ENCODE peak calls at places on chromosomes 16 and 17, in four cellular contexts. Y is GM10248, E is astrocyte of the spinal cord, W is lower lobe of right lung. M is an unnamed sample.
A peak's percentile ranks its signal among the peaks of the same experiment; 100 is the strongest.

GRCh38 chr17:81821147-81821546 is 11.9 kb downstream of the MCRIP1 start:
- DNase-seq in Y (no peak), E (no peak), W (no peak), M (no peak)

GRCh38 chr17:13702266-13702665 is 100.5 kb upstream of the HS3ST3A1 start:
- DNase-seq in Y (no peak), E (peak; percentile 56), W (no peak), M (no peak)

GRCh38 chr17:33369876-33370275 is 76.8 kb upstream of the ASIC2 start:
- DNase-seq in Y (no peak), E (no peak), W (no peak), M (no peak)

GRCh38 chr17:13736915-13737314 is 135.2 kb upstream of the HS3ST3A1 start:
- DNase-seq in Y (no peak), E (no peak), W (no peak), M (no peak)

GRCh38 chr17:78129385-78130079 is 977 bp upstream of the TMC6 start:
- DNase-seq in Y (no peak), E (no peak), W (no peak), M (peak; percentile 43)

GRCh38 chr16:8952281-8952751 is 11.4 kb downstream of the USP7 start:
- DNase-seq in Y (no peak), E (no peak), W (no peak), M (no peak)

GRCh38 chr16:381788-382717 is at the start of gene PGAP6:
- DNase-seq in Y (peak; percentile 94), E (no peak), W (peak; percentile 72), M (peak; percentile 73)

GRCh38 chr16:65523258-65523950 is 401.5 kb upstream of the CDH11 start:
- DNase-seq in Y (no peak), E (no peak), W (no peak), M (no peak)

GRCh38 chr16:22898874-22899348 is 84.9 kb downstream of the HS3ST2 start:
- DNase-seq in Y (peak; percentile 28), E (peak; percentile 56), W (peak; percentile 67), M (no peak)

GRCh38 chr16:5865231-5865630 is 767.6 kb upstream of the EEF2KMT start:
- DNase-seq in Y (no peak), E (peak; percentile 77), W (no peak), M (no peak)

GRCh38 chr17:74337834-74338500 is 11.9 kb downstream of the KIF19 start:
- DNase-seq in Y (no peak), E (no peak), W (no peak), M (no peak)

GRCh38 chr16:81598083-81598482 is 153.5 kb downstream of the CMIP start:
- DNase-seq in Y (no peak), E (no peak), W (no peak), M (no peak)

GRCh38 chr17:42182927-42183734 is 2.1 kb downstream of the HCRT start:
- DNase-seq in Y (no peak), E (peak; percentile 12), W (no peak), M (no peak)

GRCh38 chr17:869067-869466 is 86.9 kb downstream of the MRM3 start:
- DNase-seq in Y (no peak), E (no peak), W (no peak), M (no peak)

GRCh38 chr17:10756146-10756545 is 26.3 kb upstream of the TMEM220 start:
- DNase-seq in Y (no peak), E (no peak), W (no peak), M (no peak)

GRCh38 chr16:16092925-16093624 is 130.2 kb downstream of the ABCC6 start:
- DNase-seq in Y (no peak), E (peak; percentile 29), W (no peak), M (no peak)

GRCh38 chr16:61858996-61859395 is 177.2 kb downstream of the CDH8 start:
- DNase-seq in Y (no peak), E (peak; percentile 30), W (no peak), M (no peak)

GRCh38 chr17:28901866-28902818 is 737 bp downstream of the DHRS13 start:
- DNase-seq in Y (peak; percentile 48), E (no peak), W (peak; percentile 67), M (no peak)

GRCh38 chr16:11180489-11180888 is 75.5 kb downstream of the SOCS1 start:
- DNase-seq in Y (peak; percentile 71), E (no peak), W (peak; percentile 70), M (no peak)

GRCh38 chr16:84820305-84820684 is 510 bp downstream of the CRISPLD2 start:
- DNase-seq in Y (no peak), E (no peak), W (no peak), M (no peak)

GRCh38 chr16:75379911-75380847 is 53.1 kb downstream of the CFDP1 start:
- DNase-seq in Y (peak; percentile 64), E (no peak), W (peak; percentile 54), M (peak; percentile 37)

GRCh38 chr17:35359396-35359795 is 14.0 kb downstream of the SLFN11 start:
- DNase-seq in Y (no peak), E (no peak), W (no peak), M (no peak)

GRCh38 chr16:457732-458400 is 32.4 kb downstream of the RAB11FIP3 start:
- DNase-seq in Y (no peak), E (no peak), W (no peak), M (no peak)

GRCh38 chr16:23999663-24000062 is 163.9 kb downstream of the PRKCB start:
- DNase-seq in Y (peak; percentile 42), E (no peak), W (no peak), M (no peak)

GRCh38 chr16:22635345-22635744 is 124.7 kb downstream of the NPIPB5 start:
- DNase-seq in Y (no peak), E (no peak), W (no peak), M (no peak)

GRCh38 chr17:2954898-2955445 is 108.4 kb downstream of the OR1D5 start:
- DNase-seq in Y (no peak), E (peak; percentile 91), W (no peak), M (no peak)

GRCh38 chr17:19401321-19402010 is 9.6 kb upstream of the RNF112 start:
- DNase-seq in Y (no peak), E (no peak), W (no peak), M (no peak)

GRCh38 chr17:19392303-19392702 is 5.3 kb upstream of the MFAP4 start:
- DNase-seq in Y (no peak), E (no peak), W (no peak), M (no peak)

GRCh38 chr17:19399750-19400450 is 11.1 kb upstream of the RNF112 start:
- DNase-seq in Y (no peak), E (no peak), W (no peak), M (no peak)

GRCh38 chr17:19398301-19399181 is 11.6 kb upstream of the MFAP4 start:
- DNase-seq in Y (no peak), E (peak; percentile 30), W (peak; percentile 76), M (no peak)

GRCh38 chr17:19397556-19398041 is 10.6 kb upstream of the MFAP4 start:
- DNase-seq in Y (no peak), E (no peak), W (no peak), M (no peak)
- TF ChIP-seq CTCF in Y (no peak), E (no peak), W (no peak), M (no peak)

GRCh38 chr16:77955127-77955526 is 67.2 kb upstream of the CLEC3A start:
- DNase-seq in Y (no peak), E (no peak), W (no peak), M (no peak)

GRCh38 chr16:77949445-77949844 is 72.9 kb upstream of the CLEC3A start:
- DNase-seq in Y (no peak), E (no peak), W (no peak), M (no peak)

GRCh38 chr16:77946834-77947233 is 75.5 kb upstream of the CLEC3A start:
- DNase-seq in Y (no peak), E (no peak), W (no peak), M (no peak)

GRCh38 chr16:77956231-77956630 is 66.1 kb upstream of the CLEC3A start:
- DNase-seq in Y (no peak), E (no peak), W (no peak), M (no peak)

DNA sequence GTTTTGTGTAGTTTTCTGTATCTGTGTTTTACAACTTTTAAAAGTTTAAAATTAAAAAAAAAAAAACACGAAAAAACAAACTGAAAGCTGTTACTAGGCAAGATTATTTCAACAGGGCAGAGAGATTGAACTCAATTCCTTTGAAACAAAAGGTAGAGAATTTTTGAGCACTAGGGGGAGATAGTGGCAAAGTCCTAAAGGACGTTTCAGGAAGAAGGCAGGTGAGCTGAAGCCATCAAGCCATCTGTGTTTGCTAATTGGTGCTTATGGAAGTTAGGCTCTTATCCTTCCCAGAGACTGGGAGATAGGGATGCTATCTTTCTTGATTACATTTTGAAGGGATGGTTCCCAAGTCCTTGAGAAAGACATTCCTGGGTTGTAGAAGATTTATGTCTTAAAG is 70.6 kb upstream of the CLEC3A start:
- DNase-seq in Y (peak; percentile 35), E (no peak), W (no peak), M (no peak)
- TF ChIP-seq CTCF in Y (peak; percentile 42), E (peak; percentile 11), W (peak; percentile 39), M (no peak)

GRCh38 chr17:40286473-40286872 is 1.2 kb upstream of the CDC6 start:
- DNase-seq in Y (no peak), E (no peak), W (no peak), M (no peak)

GRCh38 chr17:40287159-40287493 is 553 bp upstream of the CDC6 start:
- DNase-seq in Y (no peak), E (no peak), W (no peak), M (no peak)

GRCh38 chr17:40290629-40291296 is 3.1 kb downstream of the CDC6 start:
- DNase-seq in Y (peak; percentile 52), E (peak; percentile 86), W (no peak), M (no peak)

GRCh38 chr17:40284085-40284713 is 3.5 kb upstream of the CDC6 start:
- DNase-seq in Y (no peak), E (peak; percentile 90), W (no peak), M (no peak)

DNA sequence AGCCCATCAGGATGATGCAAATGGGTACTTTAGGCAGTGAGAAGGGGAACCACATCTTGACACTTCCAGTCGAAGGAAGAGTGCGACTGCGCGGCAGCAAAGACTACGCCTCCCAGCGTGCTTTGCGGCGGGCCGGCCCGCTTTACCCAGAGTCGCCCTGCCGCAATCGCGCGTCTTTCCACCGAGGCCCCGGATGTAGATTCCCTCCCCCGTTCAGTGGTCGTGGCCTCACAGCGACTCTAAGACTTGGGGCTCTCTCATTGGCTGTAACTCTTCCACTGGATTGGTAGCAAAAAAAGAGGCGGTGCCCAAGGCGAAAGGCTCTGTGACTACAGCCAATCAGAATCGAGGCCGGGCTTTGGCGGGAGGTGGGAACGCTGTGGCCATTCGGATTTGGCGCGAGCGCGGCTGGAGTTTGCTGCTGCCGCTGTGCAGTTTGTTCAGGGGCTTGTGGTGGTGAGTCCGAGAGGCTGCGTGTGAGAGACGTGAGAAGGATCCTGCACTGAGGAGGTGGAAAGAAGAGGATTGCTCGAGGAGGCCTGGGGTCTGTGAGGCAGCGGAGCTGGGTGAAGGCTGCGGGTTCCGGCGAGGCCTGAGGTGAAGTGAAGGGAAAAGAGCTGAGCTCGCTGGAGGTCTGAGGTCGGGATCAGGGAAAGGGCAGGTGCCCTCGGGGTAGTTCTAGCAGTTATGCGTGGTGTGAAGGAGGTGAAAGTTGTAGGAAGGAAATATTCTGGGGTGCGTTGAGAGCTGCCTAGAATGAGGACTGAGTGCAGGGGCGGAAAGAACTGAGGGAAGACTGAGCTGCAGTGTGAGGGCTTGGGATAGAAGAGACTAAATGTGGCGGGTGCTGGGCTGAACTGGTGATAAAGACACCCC is at the start of gene CDC6:
- DNase-seq in Y (peak; percentile 98), E (peak; percentile 99), W (peak; percentile 99), M (peak; percentile 93)
- TF ChIP-seq CTCF in Y (no peak), E (no peak), W (no peak), M (no peak)

DNA sequence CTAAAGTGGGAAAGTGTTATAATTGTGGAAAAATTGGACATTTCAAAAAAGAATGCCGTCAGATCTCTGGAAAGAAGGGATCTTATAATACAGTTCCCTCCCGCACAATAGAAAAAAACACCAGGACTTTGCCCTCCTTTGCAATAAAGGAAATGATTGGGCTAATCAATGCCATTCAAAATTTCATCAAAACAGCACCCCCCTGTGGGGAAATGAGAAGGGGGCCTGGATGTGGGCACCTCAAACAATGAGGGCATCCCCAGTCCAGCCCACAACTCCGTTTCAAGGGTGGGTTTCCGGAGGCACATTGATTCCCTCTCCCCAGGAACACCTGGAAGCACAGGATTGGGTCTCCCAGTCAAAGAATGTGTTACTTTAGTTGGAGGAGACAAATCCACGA is 26.1 kb downstream of the CD300LG start:
- DNase-seq in Y (no peak), E (no peak), W (no peak), M (no peak)
- TF ChIP-seq CTCF in Y (no peak), E (peak; percentile 5), W (no peak), M (no peak)